ENCODE peak calls at places on chromosomes 4 and X, in eight cellular contexts. U is fibroblast of pulmonary artery; F is stimulated activated CD4-positive, alpha-beta T cell treated with anti-CD3 and anti-CD28 coated beads, Interleukin-2, amount 100 ng/mL, for 48 hours; P is activated naive CD8-positive, alpha-beta T cell treated with anti-CD3 and anti-CD28 coated beads, Interleukin-2, amount 50 U/mL, for 16 hours; O is G401; S is right lobe of liver; Z is LHCN-M2; A is type B pancreatic cell. K is an unnamed sample.

GRCh38 chr4:188822698-188823097 is 683.5 kb downstream of the TRIML1 start:
- DNase-seq in U (no peak), F (no peak), P (no peak), O (no peak), S (no peak), Z (peak; percentile 36), A (no peak), K (no peak)

GRCh38 chr4:114361249-114361648 is 237.4 kb upstream of the UGT8 start:
- DNase-seq in U (no peak), F (no peak), P (no peak), O (no peak), S (no peak), Z (peak; percentile 5), A (no peak), K (no peak)

GRCh38 chrX:110317820-110318663 is at the start of gene AMMECR1:
- DNase-seq in U (peak; percentile 82), F (peak; percentile 64), P (peak; percentile 56), O (peak; percentile 72), S (peak; percentile 78), Z (peak; percentile 77), A (peak; percentile 91), K (peak; percentile 83)

GRCh38 chrX:68634649-68635227 is 12.7 kb upstream of the STARD8 start:
- DNase-seq in U (no peak), F (no peak), P (no peak), O (no peak), S (no peak), Z (no peak), A (no peak), K (no peak)

GRCh38 chrX:40543661-40544328 is 37.0 kb upstream of the ATP6AP2 start:
- DNase-seq in U (peak; percentile 64), F (peak; percentile 10), P (no peak), O (peak; percentile 56), S (no peak), Z (peak; percentile 21), A (no peak), K (no peak)

GRCh38 chrX:71118032-71118984 is at the start of gene MED12:
- DNase-seq in U (peak; percentile 81), F (peak; percentile 73), P (peak; percentile 51), O (peak; percentile 86), S (peak; percentile 79), Z (peak; percentile 75), A (peak; percentile 81), K (peak; percentile 88)

GRCh38 chrX:40107291-40108083 is 9.7 kb upstream of the BCOR start:
- DNase-seq in U (no peak), F (no peak), P (no peak), O (peak; percentile 56), S (peak; percentile 73), Z (no peak), A (no peak), K (peak; percentile 77)

GRCh38 chr4:162957521-162958143 is 209.1 kb downstream of the NAF1 start:
- DNase-seq in U (no peak), F (no peak), P (no peak), O (no peak), S (no peak), Z (no peak), A (no peak), K (peak; percentile 33)

GRCh38 chr4:105895609-105896460 is 564 bp downstream of the NPNT start:
- DNase-seq in U (no peak), F (peak; percentile 5), P (no peak), O (no peak), S (peak; percentile 44), Z (no peak), A (peak; percentile 71), K (peak; percentile 31)

GRCh38 chrX:132373610-132374009 is 115.2 kb downstream of the MBNL3 start:
- DNase-seq in U (no peak), F (no peak), P (no peak), O (peak; percentile 54), S (peak; percentile 39), Z (no peak), A (no peak), K (no peak)

GRCh38 chr4:14566518-14566917 is 435.8 kb upstream of the CPEB2 start:
- DNase-seq in U (peak; percentile 4), F (no peak), P (no peak), O (no peak), S (no peak), Z (peak; percentile 94), A (no peak), K (no peak)

GRCh38 chrX:152619897-152620296 is 17.8 kb upstream of the GABRQ start:
- DNase-seq in U (no peak), F (no peak), P (no peak), O (no peak), S (no peak), Z (no peak), A (no peak), K (no peak)

GRCh38 chr4:37685211-37685725 is 908 bp downstream of the RELL1 start:
- DNase-seq in U (peak; percentile 55), F (peak; percentile 6), P (no peak), O (peak; percentile 52), S (no peak), Z (peak; percentile 86), A (no peak), K (no peak)

GRCh38 chr4:152708806-152709205 is 29.0 kb upstream of the TMEM154 start:
- DNase-seq in U (no peak), F (no peak), P (no peak), O (no peak), S (no peak), Z (no peak), A (no peak), K (no peak)

GRCh38 chr4:6461301-6462165 is 10.9 kb downstream of the PPP2R2C start:
- DNase-seq in U (no peak), F (no peak), P (no peak), O (no peak), S (peak; percentile 22), Z (no peak), A (peak; percentile 49), K (no peak)

GRCh38 chrX:153669901-153670731 is 3.5 kb downstream of the PNCK start:
- DNase-seq in U (no peak), F (no peak), P (no peak), O (no peak), S (no peak), Z (no peak), A (no peak), K (no peak)

GRCh38 chr4:118586357-118586790 is 98.8 kb upstream of the METTL14 start:
- DNase-seq in U (no peak), F (no peak), P (no peak), O (no peak), S (peak; percentile 95), Z (peak; percentile 55), A (no peak), K (peak; percentile 54)

GRCh38 chr4:153620352-153620751 is 63.7 kb upstream of the TLR2 start:
- DNase-seq in U (no peak), F (no peak), P (no peak), O (no peak), S (no peak), Z (peak; percentile 26), A (no peak), K (no peak)

K was measured in left cardiac atrium.